ENCODE peak calls at places on chromosome 14, in four cellular contexts. H, A, X and E are unnamed samples.
A peak's percentile ranks its signal among the peaks of the same experiment; 100 is the strongest.

GRCh38 chr14:35384386-35385041 is 20.0 kb downstream of the NFKBIA start:
- DNase-seq in A (no peak), X (no peak), H (no peak), E (no peak)

GRCh38 chr14:51289169-51289568 is 49.1 kb downstream of the TMX1 start:
- DNase-seq in H (no peak), A (no peak), X (no peak), E (no peak)

GRCh38 chr14:64215274-64215673 is 78.9 kb downstream of the ESR2 start:
- DNase-seq in A (no peak), H (no peak), X (no peak), E (no peak)

GRCh38 chr14:74616507-74616906 is 4.5 kb upstream of the LTBP2 start:
- DNase-seq in X (peak; percentile 73), A (no peak), H (peak; percentile 45), E (no peak)

GRCh38 chr14:74620497-74620921 is 8.5 kb upstream of the LTBP2 start:
- DNase-seq in A (no peak), X (peak; percentile 56), H (peak; percentile 15), E (no peak)

GRCh38 chr14:65824285-65824977 is 411.9 kb downstream of the FUT8 start:
- DNase-seq in H (peak; percentile 55), A (peak; percentile 36), X (peak; percentile 74), E (peak; percentile 70)

GRCh38 chr14:47200740-47201139 is 474.7 kb downstream of the MDGA2 start:
- DNase-seq in A (no peak), X (no peak), H (no peak), E (no peak)

GRCh38 chr14:93655078-93655750 is 133.1 kb downstream of the PRIMA1 start:
- DNase-seq in A (no peak), X (peak; percentile 49), H (peak; percentile 52), E (peak; percentile 22)

GRCh38 chr14:57957441-57957840 is 91.5 kb upstream of the SLC35F4 start:
- DNase-seq in X (no peak), A (no peak), H (no peak), E (no peak)

GRCh38 chr14:80784824-80785223 is 156.7 kb downstream of the CEP128 start:
- DNase-seq in H (no peak), X (no peak), A (no peak), E (no peak)

GRCh38 chr14:39956372-39956771 is 524.1 kb upstream of the FBXO33 start:
- DNase-seq in H (no peak), A (no peak), X (no peak), E (no peak)

GRCh38 chr14:33737446-33737845 is 213.4 kb downstream of the EGLN3 start:
- DNase-seq in X (no peak), A (no peak), H (no peak), E (no peak)

GRCh38 chr14:76908834-76909233 is 82.6 kb downstream of the LRRC74A start:
- DNase-seq in X (no peak), H (no peak), A (no peak), E (no peak)

GRCh38 chr14:101248056-101248725 is 313.1 kb upstream of the DIO3 start:
- DNase-seq in A (no peak), H (no peak), X (no peak), E (peak; percentile 29)

GRCh38 chr14:73833530-73834257 is 17.9 kb upstream of the PTGR2 start:
- DNase-seq in X (no peak), A (no peak), H (no peak), E (peak; percentile 40)

GRCh38 chr14:22839159-22839779 is 2.9 kb downstream of the MMP14 start:
- DNase-seq in H (no peak), A (no peak), X (no peak), E (peak; percentile 46)

GRCh38 chr14:61346221-61346620 is 24.8 kb downstream of the PRKCH start:
- DNase-seq in H (no peak), A (no peak), X (no peak), E (no peak)

GRCh38 chr14:96146131-96146771 is 58.4 kb upstream of the BDKRB2 start:
- DNase-seq in H (no peak), A (no peak), X (no peak), E (no peak)

GRCh38 chr14:70602254-70602653 is 1.8 kb upstream of the MED6 start:
- DNase-seq in H (no peak), A (no peak), X (no peak), E (no peak)

GRCh38 chr14:31419179-31420012 is 954 bp downstream of the HEATR5A start:
- DNase-seq in A (no peak), X (no peak), H (peak; percentile 3), E (no peak)

GRCh38 chr14:104355101-104355691 is 216.8 kb downstream of the KIF26A start:
- DNase-seq in X (no peak), H (no peak), A (no peak), E (peak; percentile 60)

GRCh38 chr14:88559852-88560251 is 3.0 kb upstream of the ZC3H14 start:
- DNase-seq in X (no peak), A (no peak), H (peak; percentile 12), E (peak; percentile 24)

GRCh38 chr14:101400815-101401214 is 160.5 kb upstream of the DIO3 start:
- DNase-seq in X (no peak), A (no peak), H (no peak), E (no peak)

GRCh38 chr14:47674546-47675238 is 713 bp downstream of the MDGA2 start:
- DNase-seq in H (no peak), X (no peak), A (no peak), E (peak; percentile 79)

GRCh38 chr14:74612346-74613021 is 447 bp upstream of the LTBP2 start:
- DNase-seq in X (peak; percentile 87), A (peak; percentile 78), H (peak; percentile 67), E (peak; percentile 98)

GRCh38 chr14:61396694-61397093 is 75.3 kb downstream of the PRKCH start:
- DNase-seq in H (no peak), X (no peak), A (no peak), E (no peak)

GRCh38 chr14:104281768-104282301 is 143.4 kb downstream of the KIF26A start:
- DNase-seq in A (no peak), X (no peak), H (no peak), E (peak; percentile 32)

GRCh38 chr14:105053421-105053820 is 11.8 kb downstream of the GPR132 start:
- DNase-seq in X (no peak), A (no peak), H (no peak), E (peak; percentile 21)

GRCh38 chr14:60220917-60221316 is 28.1 kb upstream of the PPM1A start:
- DNase-seq in A (no peak), H (no peak), X (no peak), E (no peak)

GRCh38 chr14:74065746-74066575 is 18.3 kb downstream of the ALDH6A1 start:
- DNase-seq in X (no peak), H (no peak), A (no peak), E (no peak)

GRCh38 chr14:75884198-75884611 is 97.6 kb downstream of the TGFB3 start:
- DNase-seq in X (no peak), H (no peak), A (no peak), E (peak; percentile 22)

GRCh38 chr14:106691601-106692291 is 1165.4 kb downstream of the TMEM121 start:
- DNase-seq in X (no peak), H (peak; percentile 3), A (peak; percentile 40), E (no peak)

GRCh38 chr14:62187265-62187664 is 425.0 kb downstream of the SNAPC1 start:
- DNase-seq in X (no peak), H (no peak), A (no peak), E (no peak)

GRCh38 chr14:20680843-20681347 is 3.5 kb upstream of the RNASE4 start:
- DNase-seq in A (no peak), X (no peak), H (no peak), E (no peak)

GRCh38 chr14:24167527-24168114 is 4.3 kb upstream of the REC8 start:
- DNase-seq in H (no peak), A (no peak), X (no peak), E (no peak)

GRCh38 chr14:90599748-90600507 is 203.1 kb downstream of the CALM1 start:
- DNase-seq in H (peak; percentile 36), X (no peak), A (no peak), E (peak; percentile 60)

GRCh38 chr14:73763396-73763795 is 49.2 kb upstream of the PNMA1 start:
- DNase-seq in X (no peak), A (no peak), H (peak; percentile 36), E (no peak)